ENCODE peak calls at places on chromosomes 4 and X, in eight cellular contexts. Z is H4; G is pons; M is stimulated activated CD4-positive, alpha-beta T cell treated with anti-CD3 and anti-CD28 coated beads, Interleukin-1b, Interleukin-23, amount 100 ng/mL, for 1 hour; W is germinal center; T is GDM1; H is heart left ventricle; U is putamen. V is an unnamed sample.

GRCh38 chrX:25025615-25026014 is 9.8 kb upstream of the ARX start:
- DNase-seq in G (no peak), T (no peak), Z (no peak), W (no peak), U (no peak), H (no peak), M (no peak), V (no peak)

GRCh38 chrX:22351966-22352365 is 79.3 kb downstream of the CBLL2 start:
- DNase-seq in Z (no peak), T (no peak), M (no peak), W (no peak), U (no peak), G (no peak), H (no peak), V (no peak)

GRCh38 chr4:72569719-72570235 is 756 bp upstream of the ADAMTS3 start:
- DNase-seq in M (no peak), U (no peak), T (no peak), Z (no peak), H (no peak), G (no peak), W (no peak), V (no peak)

GRCh38 chrX:72020204-72020603 is 109.6 kb downstream of the NHSL2 start:
- DNase-seq in Z (no peak), H (no peak), U (no peak), W (no peak), G (no peak), M (no peak), T (no peak), V (no peak)

GRCh38 chr4:173519130-173520101 is 10.6 kb downstream of the HAND2 start:
- DNase-seq in Z (no peak), T (no peak), M (no peak), H (peak; percentile 67), G (no peak), U (no peak), W (no peak), V (no peak)

GRCh38 chrX:98607739-98608138 is 1724.0 kb downstream of the RPA4 start:
- DNase-seq in U (no peak), W (no peak), G (no peak), H (no peak), M (no peak), Z (peak; percentile 25), T (no peak), V (no peak)

GRCh38 chr4:177442623-177443155 is 452 bp upstream of the AGA start:
- DNase-seq in U (no peak), W (peak; percentile 37), Z (no peak), G (no peak), H (peak; percentile 9), T (no peak), M (no peak), V (no peak)

GRCh38 chr4:73520821-73521220 is 39.3 kb downstream of the AFM start:
- DNase-seq in G (no peak), M (no peak), Z (peak; percentile 91), U (no peak), T (no peak), W (no peak), H (no peak), V (no peak)

GRCh38 chr4:52659016-52659721 is at the start of gene USP46:
- DNase-seq in Z (peak; percentile 29), G (peak; percentile 41), U (peak; percentile 82), H (peak; percentile 87), M (peak; percentile 33), W (peak; percentile 85), T (peak; percentile 73), V (peak; percentile 58)

V was measured in substantia nigra.